ENCODE peak calls at places on chromosomes 3 and 15, in four cellular contexts. C is Peyer's patch, S is cardiac fibroblast, L is cardiac muscle cell. R is an unnamed sample.

GRCh38 chr3:64163755-64164148 is 61.5 kb downstream of the PRICKLE2 start:
- DNase-seq in C (no peak), S (peak), L (peak), R (peak)

GRCh38 chr3:121660356-121661171 is at the start of gene HCLS1:
- DNase-seq in S (peak), C (peak), L (peak), R (no peak)

GRCh38 chr3:185328324-185329004 is 34.5 kb upstream of the MAP3K13 start:
- DNase-seq in S (no peak), L (no peak), C (no peak), R (no peak)

GRCh38 chr3:133123636-133124035 is 85.4 kb downstream of the TMEM108 start:
- DNase-seq in S (no peak), C (no peak), L (no peak), R (no peak)

GRCh38 chr15:49471733-49472132 is 48.7 kb downstream of the FGF7 start:
- DNase-seq in C (no peak), L (no peak), S (no peak), R (no peak)

GRCh38 chr3:47266709-47267489 is 15.7 kb downstream of the KIF9 start:
- DNase-seq in L (peak), C (peak), S (peak), R (peak)

GRCh38 chr3:197380786-197381185 is 82.4 kb upstream of the DLG1 start:
- DNase-seq in C (no peak), L (no peak), S (no peak), R (no peak)

GRCh38 chr15:63367390-63367789 is 14.3 kb downstream of the CA12 start:
- DNase-seq in C (no peak), L (no peak), S (no peak), R (no peak)

GRCh38 chr15:76366714-76367113 is 30.1 kb downstream of the ISL2 start:
- DNase-seq in C (no peak), L (no peak), S (no peak), R (no peak)

GRCh38 chr3:95627293-95627692 is 1187.1 kb upstream of the EPHA6 start:
- DNase-seq in S (no peak), C (no peak), L (no peak), R (no peak)

GRCh38 chr3:62367735-62368704 is 5.3 kb downstream of the FEZF2 start:
- DNase-seq in C (no peak), S (no peak), L (no peak), R (no peak)

GRCh38 chr3:61685755-61686154 is 124.4 kb downstream of the PTPRG start:
- DNase-seq in C (no peak), S (no peak), L (no peak), R (no peak)

GRCh38 chr15:35427091-35427490 is 118.9 kb downstream of the DPH6 start:
- DNase-seq in C (no peak), L (peak), S (peak), R (peak)

GRCh38 chr3:123138819-123139517 is 62.8 kb upstream of the SEC22A start:
- DNase-seq in S (peak), L (peak), C (no peak), R (peak)

DNA sequence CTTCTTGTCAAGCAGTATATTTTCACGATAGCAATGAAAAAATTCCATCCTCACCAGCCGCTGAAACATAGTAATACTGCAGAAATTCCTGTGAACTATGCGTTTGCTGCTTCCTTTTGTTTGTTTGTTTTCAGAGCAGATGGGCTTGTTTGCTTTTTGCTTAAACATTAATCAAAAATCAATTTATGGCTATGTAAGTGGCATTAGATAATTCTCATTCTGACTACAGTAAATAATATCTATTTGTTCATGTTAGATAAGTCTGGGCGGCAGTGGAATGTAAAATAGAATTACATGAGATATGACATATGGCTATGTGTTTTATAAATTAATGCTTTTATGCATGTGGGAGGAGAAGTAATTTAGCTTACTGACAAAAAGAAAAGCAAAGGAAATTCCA is 163.7 kb downstream of the PGPEP1L start:
- DNase-seq in C (no peak), L (no peak), S (no peak), R (no peak)
- TF ChIP-seq CTCF in C (no peak), L (no peak), S (no peak), R (no peak)

DNA sequence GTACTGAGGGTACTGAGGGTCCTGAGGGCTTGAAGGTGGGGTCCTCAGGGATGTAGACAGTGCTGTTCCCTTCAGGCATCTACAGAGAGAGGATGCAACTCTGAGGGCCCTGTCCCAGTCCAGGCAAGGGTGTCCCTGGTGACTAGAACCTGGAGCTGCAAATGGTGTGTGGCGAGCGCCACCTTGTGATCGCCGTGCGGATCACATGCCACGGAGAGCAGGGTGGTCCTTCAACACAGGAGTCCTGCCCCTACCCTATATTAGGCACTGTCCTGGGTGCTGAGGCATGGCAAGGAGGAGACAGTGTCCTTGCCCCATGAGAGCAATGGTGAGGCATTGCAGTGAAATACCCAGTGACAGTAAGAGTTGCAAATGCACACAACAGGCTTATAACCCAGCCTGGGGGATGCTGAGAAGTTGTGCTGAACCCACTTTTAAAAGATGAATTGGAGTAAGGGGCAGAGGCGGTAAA is 23.6 kb downstream of the RHCG start:
- DNase-seq in C (peak), L (peak), S (peak), R (peak)
- TF ChIP-seq CTCF in C (peak), L (peak), S (peak), R (peak)

GRCh38 chr15:69035205-69035917 is 20.9 kb downstream of the NOX5 start:
- DNase-seq in L (peak), C (no peak), S (no peak), R (no peak)
- TF ChIP-seq CTCF in L (peak), C (peak), S (peak), R (no peak)

GRCh38 chr15:44765036-44765435 is 28.7 kb downstream of the TRIM69 start:
- DNase-seq in S (no peak), L (no peak), C (no peak), R (no peak)

GRCh38 chr15:44763848-44764247 is 27.5 kb downstream of the TRIM69 start:
- DNase-seq in C (no peak), L (no peak), S (no peak), R (no peak)

GRCh38 chr15:44763187-44763586 is 26.9 kb downstream of the TRIM69 start:
- DNase-seq in C (no peak), L (no peak), S (no peak), R (no peak)
- TF ChIP-seq CTCF in C (no peak), L (no peak), S (no peak), R (no peak)

DNA sequence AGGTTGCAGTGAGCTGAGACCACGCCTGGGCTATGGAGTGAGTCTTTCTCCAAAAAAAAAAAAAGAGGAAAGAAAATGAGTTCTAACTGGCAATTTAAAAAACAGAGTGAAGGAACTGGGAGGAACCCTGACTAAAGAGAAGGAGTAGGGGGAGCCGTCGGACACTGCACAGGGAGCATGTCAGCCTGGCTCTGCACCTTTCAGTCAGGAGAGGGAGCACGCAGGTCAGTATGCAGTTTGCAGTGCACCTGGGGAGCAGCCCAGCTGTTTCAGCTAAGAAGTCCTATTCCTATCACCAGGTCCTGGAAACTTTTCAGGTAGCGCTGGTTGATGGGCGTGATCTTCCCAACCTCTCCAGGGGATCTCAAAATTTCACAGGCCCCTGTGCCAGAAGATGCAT is 14.9 kb upstream of the ZXDC start:
- DNase-seq in C (no peak), S (no peak), L (no peak), R (no peak)
- TF ChIP-seq CTCF in C (no peak), S (no peak), L (no peak), R (no peak)

GRCh38 chr15:43483306-43484128 is 9.4 kb downstream of the TP53BP1 start:
- DNase-seq in C (no peak), S (peak), L (peak), R (no peak)
- TF ChIP-seq CTCF in C (peak), S (peak), L (peak), R (peak)

GRCh38 chr3:52682016-52682415 is 3.7 kb downstream of the PBRM1 start:
- DNase-seq in C (no peak), S (peak), L (peak), R (no peak)
- TF ChIP-seq CTCF in C (no peak), S (no peak), L (peak), R (peak)

GRCh38 chr15:100932676-100933348 is 13.7 kb downstream of the LRRK1 start:
- DNase-seq in L (no peak), S (no peak), C (no peak), R (no peak)

GRCh38 chr15:100937171-100937570 is 18.0 kb downstream of the LRRK1 start:
- DNase-seq in C (no peak), S (no peak), L (no peak), R (no peak)

GRCh38 chr15:100931143-100931890 is 12.2 kb downstream of the LRRK1 start:
- DNase-seq in L (no peak), S (no peak), C (no peak), R (no peak)

GRCh38 chr15:100934166-100934565 is 15.0 kb downstream of the LRRK1 start:
- DNase-seq in L (no peak), S (no peak), C (no peak), R (no peak)

DNA sequence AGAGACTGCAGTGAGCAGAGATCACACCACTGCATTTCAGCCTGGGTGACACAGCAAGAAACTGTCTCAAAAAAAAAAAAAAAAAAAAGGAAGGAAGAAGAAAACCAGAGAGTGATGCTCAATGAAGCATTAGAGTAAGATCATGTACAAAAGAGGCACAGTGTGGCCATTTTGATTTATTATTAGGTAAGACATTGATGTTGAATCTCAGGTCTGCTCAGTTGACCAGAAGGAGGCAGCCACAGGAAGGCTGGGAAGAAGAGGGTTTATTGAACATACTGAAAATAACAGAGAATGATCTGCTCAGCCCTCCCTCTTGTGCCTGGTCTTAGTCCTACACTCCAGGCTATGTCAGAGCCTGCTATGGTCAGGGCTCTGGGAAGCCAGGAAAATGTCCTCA is 15.6 kb downstream of the LRRK1 start:
- DNase-seq in S (no peak), C (no peak), L (peak), R (no peak)
- TF ChIP-seq CTCF in S (peak), C (no peak), L (no peak), R (no peak)

DNA sequence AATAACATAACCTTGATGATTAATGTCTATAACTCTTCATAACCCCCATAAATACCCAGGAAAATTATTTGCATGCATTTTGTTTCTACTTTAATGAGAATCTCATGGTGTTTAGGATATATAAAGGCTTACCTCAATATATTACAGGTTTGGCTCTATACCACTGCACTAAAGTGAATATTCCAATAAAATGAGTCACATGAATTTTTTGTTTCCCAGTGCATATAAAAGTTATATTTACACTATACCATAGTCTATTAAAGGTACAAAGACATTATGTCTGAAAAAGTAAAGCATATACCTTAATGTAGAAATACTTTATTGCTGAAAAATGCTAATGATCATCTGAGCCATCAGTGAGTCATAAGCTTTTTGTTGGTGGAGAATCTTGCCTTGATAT is 74.7 kb downstream of the SERPINI1 start:
- DNase-seq in L (no peak), S (no peak), C (no peak), R (no peak)
- TF ChIP-seq CTCF in L (no peak), S (no peak), C (no peak), R (no peak)

GRCh38 chr3:79517766-79518413 is 249.9 kb downstream of the ROBO1 start:
- DNase-seq in C (no peak), L (peak), S (peak), R (no peak)
- TF ChIP-seq CTCF in C (peak), L (peak), S (peak), R (peak)